ENCODE peak calls at places on chromosomes 11 and 22, in four cellular contexts. O is lung, T is body of pancreas, R is thoracic aorta. G is an unnamed sample.

GRCh38 chr22:24400037-24400725 is 27.2 kb upstream of the ADORA2A start:
- DNase-seq in T (no peak), O (no peak), R (no peak), G (no peak)

GRCh38 chr22:31734512-31734911 is 15.4 kb downstream of the PRR14L start:
- DNase-seq in O (no peak), R (no peak), T (no peak), G (no peak)

GRCh38 chr22:17369553-17370035 is 334 bp downstream of the CECR2 start:
- DNase-seq in O (no peak), T (peak; percentile 38), R (no peak), G (no peak)

GRCh38 chr11:76253416-76253815 is 47.1 kb upstream of the WNT11 start:
- DNase-seq in T (no peak), O (no peak), R (no peak), G (no peak)

GRCh38 chr11:267491-267994 is 10.7 kb upstream of the NLRP6 start:
- DNase-seq in R (no peak), O (peak; percentile 74), T (peak; percentile 36), G (no peak)

GRCh38 chr11:106306942-106307341 is 229.5 kb downstream of the AASDHPPT start:
- DNase-seq in O (no peak), R (no peak), T (no peak), G (no peak)

GRCh38 chr11:88523362-88524028 is 186.0 kb upstream of the CTSC start:
- DNase-seq in T (no peak), O (no peak), R (no peak), G (no peak)

GRCh38 chr11:44943118-44943517 is 7.6 kb downstream of the TP53I11 start:
- DNase-seq in T (no peak), R (no peak), O (peak; percentile 43), G (no peak)

GRCh38 chr11:64072403-64072802 is 36.7 kb downstream of the FLRT1 start:
- DNase-seq in T (no peak), R (no peak), O (no peak), G (no peak)

GRCh38 chr11:71282581-71283351 is 30.4 kb upstream of the SHANK2 start:
- DNase-seq in O (no peak), R (no peak), T (peak; percentile 51), G (peak; percentile 51)

GRCh38 chr11:73215191-73216134 is 2.6 kb upstream of the P2RY2 start:
- DNase-seq in R (no peak), T (no peak), O (no peak), G (no peak)

GRCh38 chr11:6693342-6694228 is 10.4 kb upstream of the MRPL17 start:
- DNase-seq in T (no peak), O (no peak), R (peak; percentile 42), G (peak; percentile 87)

GRCh38 chr11:69102732-69103615 is 52.8 kb upstream of the SMIM38 start:
- DNase-seq in T (no peak), O (no peak), R (no peak), G (no peak)

GRCh38 chr11:29280452-29280851 is 736.4 kb downstream of the KCNA4 start:
- DNase-seq in R (no peak), O (no peak), T (no peak), G (no peak)

GRCh38 chr11:73157141-73158010 is 15.3 kb upstream of the FCHSD2 start:
- DNase-seq in R (peak; percentile 56), T (no peak), O (no peak), G (no peak)

GRCh38 chr22:35921777-35922176 is 106.8 kb downstream of the RBFOX2 start:
- DNase-seq in T (peak; percentile 79), R (peak; percentile 30), O (peak; percentile 55), G (peak; percentile 79)

GRCh38 chr11:2677127-2677526 is 22.7 kb downstream of the KCNQ1OT1 start:
- DNase-seq in O (no peak), T (no peak), R (no peak), G (no peak)

GRCh38 chr11:105520706-105521345 is 89.0 kb upstream of the GRIA4 start:
- DNase-seq in R (no peak), T (no peak), O (no peak), G (no peak)

GRCh38 chr22:50264104-50264745 is 2.7 kb upstream of the MAPK12 start:
- DNase-seq in T (no peak), O (no peak), R (no peak), G (no peak)

GRCh38 chr22:31897842-31898241 is 46.5 kb upstream of the YWHAH start:
- DNase-seq in O (no peak), R (no peak), T (no peak), G (no peak)

GRCh38 chr22:39080052-39080762 is 3.1 kb downstream of the APOBEC3G start:
- DNase-seq in T (no peak), O (no peak), R (no peak), G (no peak)

GRCh38 chr11:2382129-2382517 is 5.0 kb downstream of the CD81 start:
- DNase-seq in T (no peak), R (no peak), O (no peak), G (no peak)

GRCh38 chr11:64204080-64204440 is 2.5 kb upstream of the FERMT3 start:
- DNase-seq in R (no peak), T (no peak), O (no peak), G (no peak)

GRCh38 chr11:126490261-126490660 is 134.8 kb downstream of the ST3GAL4 start:
- DNase-seq in R (no peak), T (no peak), O (no peak), G (no peak)

GRCh38 chr11:1735271-1735670 is 15.1 kb downstream of the IFITM10 start:
- DNase-seq in T (no peak), R (no peak), O (no peak), G (no peak)

GRCh38 chr11:8281266-8281665 is 17.6 kb upstream of the LMO1 start:
- DNase-seq in O (no peak), R (no peak), T (no peak), G (no peak)

GRCh38 chr11:47858169-47858543 is 10.0 kb upstream of the NUP160 start:
- DNase-seq in T (no peak), R (no peak), O (no peak), G (no peak)

GRCh38 chr11:35122308-35122707 is 16.7 kb upstream of the CD44 start:
- DNase-seq in R (no peak), O (no peak), T (no peak), G (no peak)

GRCh38 chr11:106288057-106288456 is 210.6 kb downstream of the AASDHPPT start:
- DNase-seq in R (no peak), T (no peak), O (no peak), G (no peak)

GRCh38 chr11:57116654-57117053 is 65.1 kb upstream of the LRRC55 start:
- DNase-seq in O (no peak), T (peak; percentile 32), R (no peak), G (no peak)

GRCh38 chr11:122167100-122167499 is 51.1 kb upstream of the BLID start:
- DNase-seq in O (no peak), R (no peak), T (no peak), G (no peak)

GRCh38 chr11:83292709-83293435 is 6.7 kb upstream of the CCDC90B start:
- DNase-seq in R (no peak), T (peak; percentile 30), O (no peak), G (no peak)

GRCh38 chr11:45145421-45146071 is 893 bp upstream of the PRDM11 start:
- DNase-seq in R (no peak), T (peak; percentile 54), O (peak; percentile 61), G (no peak)

GRCh38 chr11:304061-304506 is 3.5 kb upstream of the IFITM2 start:
- DNase-seq in O (no peak), T (no peak), R (no peak), G (no peak)

GRCh38 chr11:46348986-46349401 is 1.7 kb downstream of the DGKZ start:
- DNase-seq in T (no peak), O (no peak), R (no peak), G (no peak)

GRCh38 chr11:1553808-1554594 is 18.1 kb downstream of the DUSP8 start:
- DNase-seq in O (peak; percentile 77), T (peak; percentile 99), R (no peak), G (no peak)

GRCh38 chr22:19974935-19975706 is 33.5 kb upstream of the TXNRD2 start:
- DNase-seq in T (no peak), O (no peak), R (no peak), G (no peak)

GRCh38 chr11:61882879-61883278 is 8.5 kb downstream of the FADS3 start:
- DNase-seq in R (no peak), T (no peak), O (no peak), G (no peak)
- H3K27ac ChIP-seq in R (peak overlapping the region; percentile 34), T (no peak overlapping the region), O (no peak overlapping the region), G (no peak overlapping the region)

DNA sequence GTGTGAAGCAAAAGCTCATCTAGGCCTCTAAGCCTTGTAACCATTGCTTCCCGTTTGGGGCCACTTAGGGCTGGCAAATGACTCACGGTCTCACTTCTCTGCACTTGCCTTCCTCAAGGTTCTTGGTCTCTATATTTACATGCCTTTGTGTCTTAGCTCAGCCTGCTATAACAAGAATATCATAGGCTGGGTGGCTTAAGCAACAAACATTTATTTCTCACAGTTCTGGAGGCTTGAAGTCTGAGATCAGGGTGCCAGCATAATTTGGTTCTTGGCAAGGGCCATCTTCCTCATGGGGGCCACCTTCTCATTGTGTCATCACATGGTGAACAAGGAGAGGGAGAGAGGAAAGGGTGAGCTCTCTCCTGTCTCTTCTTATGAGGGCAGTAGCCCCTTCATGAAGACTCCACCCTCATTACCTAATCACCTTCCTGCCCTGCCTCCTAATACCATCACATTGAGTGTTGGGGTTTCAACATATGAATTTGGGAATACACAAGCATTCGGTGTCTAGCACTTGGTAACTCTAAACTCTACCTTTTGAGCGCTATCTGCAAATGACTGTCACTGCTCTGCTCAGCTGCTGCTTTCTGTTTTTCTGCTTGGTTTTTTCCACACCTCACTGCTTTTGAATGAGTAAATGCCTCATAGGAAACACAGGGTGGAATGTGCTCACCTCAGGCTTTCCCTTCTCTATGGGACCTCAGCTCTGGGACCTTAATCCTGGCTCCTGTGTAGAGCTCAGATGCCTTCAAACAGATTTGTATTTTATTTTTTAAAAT is 16.2 kb upstream of the ME3 start:
- DNase-seq in T (no peak), R (no peak), O (no peak), G (no peak)
- H3K27ac ChIP-seq in T (no peak overlapping the region), R (peak overlapping the region; percentile 69), O (no peak overlapping the region), G (peak overlapping the region; percentile 2)

GRCh38 chr22:45210577-45211431 is 29.9 kb downstream of the KIAA0930 start:
- DNase-seq in O (no peak), T (no peak), R (no peak), G (no peak)

GRCh38 chr22:45208696-45208992 is 32.0 kb downstream of the KIAA0930 start:
- DNase-seq in R (no peak), O (no peak), T (peak; percentile 52), G (no peak)

GRCh38 chr22:45211435-45211834 is 29.3 kb downstream of the KIAA0930 start:
- DNase-seq in T (no peak), O (no peak), R (no peak), G (no peak)

GRCh38 chr22:45208993-45209838 is 31.5 kb downstream of the KIAA0930 start:
- DNase-seq in O (no peak), T (no peak), R (peak; percentile 34), G (no peak)

GRCh38 chr22:45210174-45210573 is 30.5 kb downstream of the KIAA0930 start:
- DNase-seq in R (no peak), T (no peak), O (no peak), G (no peak)
- H3K27ac ChIP-seq in R (no peak overlapping the region), T (no peak overlapping the region), O (no peak overlapping the region), G (no peak overlapping the region)

GRCh38 chr11:114291381-114291780 is 4.8 kb upstream of the NNMT start:
- DNase-seq in T (no peak), R (no peak), O (no peak), G (no peak)
- H3K27ac ChIP-seq in T (no peak overlapping the region), R (peak overlapping the region; percentile 94), O (peak overlapping the region; percentile 79), G (peak overlapping the region; percentile 81)

GRCh38 chr11:112318661-112319060 is 58.0 kb upstream of the PLET1 start:
- DNase-seq in O (no peak), T (no peak), R (no peak), G (no peak)
- H3K27ac ChIP-seq in O (no peak overlapping the region), T (no peak overlapping the region), R (peak overlapping the region; percentile 51), G (peak overlapping the region; percentile 62)

GRCh38 chr22:27836181-27836580 is 34.6 kb upstream of the MN1 start:
- DNase-seq in O (no peak), R (no peak), T (no peak), G (no peak)
- H3K27ac ChIP-seq in O (no peak overlapping the region), R (no peak overlapping the region), T (no peak overlapping the region), G (no peak overlapping the region)

G was measured in right atrium auricular region.